ENCODE peak calls at places on chromosomes 7 and 10, in six cellular contexts. One of them, this sample, is unnamed. For H3K27me3 and H3K9me3, the result is how much of the 10 kb centered on the place peaks cover.

GRCh38 chr10:112774808-112775207 is 175.2 kb upstream of the TCF7L2 start:
- DNase-seq in mammary epithelial cell: no peak
- DNase-seq in heart right ventricle: no peak
- DNase-seq in K562: no peak
- DNase-seq in tibial artery: no peak
- DNase-seq in CD4-positive, alpha-beta T cell: no peak
- DNase-seq in this sample: no peak

GRCh38 chr10:50260791-50261281 is 9.5 kb upstream of the ASAH2 start:
- DNase-seq in mammary epithelial cell: peak
- DNase-seq in heart right ventricle: no peak
- DNase-seq in K562: peak
- DNase-seq in tibial artery: no peak
- DNase-seq in CD4-positive, alpha-beta T cell: no peak
- DNase-seq in this sample: no peak

GRCh38 chr7:101231644-101232043 is 6.0 kb downstream of the CLDN15 start:
- DNase-seq in mammary epithelial cell: no peak
- DNase-seq in heart right ventricle: no peak
- DNase-seq in K562: no peak
- DNase-seq in tibial artery: no peak
- DNase-seq in CD4-positive, alpha-beta T cell: no peak
- DNase-seq in this sample: no peak

GRCh38 chr10:100750291-100751210 is 5.2 kb downstream of the PAX2 start:
- DNase-seq in mammary epithelial cell: no peak
- DNase-seq in heart right ventricle: no peak
- DNase-seq in K562: no peak
- DNase-seq in tibial artery: no peak
- DNase-seq in CD4-positive, alpha-beta T cell: no peak
- DNase-seq in this sample: no peak

GRCh38 chr7:136688601-136689000 is 179.9 kb upstream of the CHRM2 start:
- DNase-seq in mammary epithelial cell: no peak
- DNase-seq in heart right ventricle: no peak
- DNase-seq in K562: no peak
- DNase-seq in tibial artery: no peak
- DNase-seq in CD4-positive, alpha-beta T cell: no peak
- DNase-seq in this sample: no peak

GRCh38 chr7:37054631-37055300 is 330.5 kb upstream of the AOAH start:
- DNase-seq in mammary epithelial cell: no peak
- DNase-seq in heart right ventricle: no peak
- DNase-seq in K562: no peak
- DNase-seq in tibial artery: no peak
- DNase-seq in CD4-positive, alpha-beta T cell: no peak
- DNase-seq in this sample: no peak

GRCh38 chr10:44008917-44009620 is 360.4 kb upstream of the ZNF32 start:
- DNase-seq in mammary epithelial cell: no peak
- DNase-seq in heart right ventricle: no peak
- DNase-seq in K562: no peak
- DNase-seq in tibial artery: no peak
- DNase-seq in CD4-positive, alpha-beta T cell: no peak
- DNase-seq in this sample: no peak

GRCh38 chr10:95500097-95500496 is 61.1 kb downstream of the SORBS1 start:
- DNase-seq in mammary epithelial cell: no peak
- DNase-seq in heart right ventricle: no peak
- DNase-seq in K562: no peak
- DNase-seq in tibial artery: no peak
- DNase-seq in CD4-positive, alpha-beta T cell: no peak
- DNase-seq in this sample: no peak

GRCh38 chr7:29327455-29327854 is 132.9 kb downstream of the CHN2 start:
- DNase-seq in mammary epithelial cell: no peak
- DNase-seq in heart right ventricle: no peak
- DNase-seq in K562: no peak
- DNase-seq in tibial artery: no peak
- DNase-seq in CD4-positive, alpha-beta T cell: no peak
- DNase-seq in this sample: no peak

GRCh38 chr10:48194830-48195229 is 79.7 kb downstream of the FRMPD2 start:
- DNase-seq in mammary epithelial cell: no peak
- DNase-seq in heart right ventricle: no peak
- DNase-seq in K562: no peak
- DNase-seq in tibial artery: no peak
- DNase-seq in CD4-positive, alpha-beta T cell: no peak
- DNase-seq in this sample: no peak

GRCh38 chr7:52705768-52706167 is 329.7 kb upstream of the POM121L12 start:
- DNase-seq in mammary epithelial cell: no peak
- DNase-seq in heart right ventricle: no peak
- DNase-seq in K562: no peak
- DNase-seq in tibial artery: no peak
- DNase-seq in CD4-positive, alpha-beta T cell: no peak
- DNase-seq in this sample: no peak

GRCh38 chr10:16458196-16458977 is 21.6 kb downstream of the PTER start:
- DNase-seq in mammary epithelial cell: no peak
- DNase-seq in heart right ventricle: no peak
- DNase-seq in K562: no peak
- DNase-seq in tibial artery: no peak
- DNase-seq in CD4-positive, alpha-beta T cell: no peak
- DNase-seq in this sample: no peak

GRCh38 chr7:134710854-134711624 is 64.4 kb downstream of the BPGM start:
- DNase-seq in mammary epithelial cell: peak
- DNase-seq in heart right ventricle: no peak
- DNase-seq in K562: no peak
- DNase-seq in tibial artery: no peak
- DNase-seq in CD4-positive, alpha-beta T cell: peak
- DNase-seq in this sample: no peak

GRCh38 chr7:13790611-13791010 is 198.9 kb downstream of the ETV1 start:
- DNase-seq in mammary epithelial cell: no peak
- DNase-seq in heart right ventricle: no peak
- DNase-seq in K562: no peak
- DNase-seq in tibial artery: no peak
- DNase-seq in CD4-positive, alpha-beta T cell: no peak
- DNase-seq in this sample: no peak

GRCh38 chr7:2956526-2957368 is 86.9 kb downstream of the CARD11 start:
- DNase-seq in mammary epithelial cell: peak
- DNase-seq in heart right ventricle: no peak
- DNase-seq in K562: peak
- DNase-seq in tibial artery: no peak
- DNase-seq in CD4-positive, alpha-beta T cell: no peak
- DNase-seq in this sample: no peak

GRCh38 chr10:127196227-127196954 is at the start of gene INSYN2A:
- DNase-seq in mammary epithelial cell: peak
- DNase-seq in heart right ventricle: peak
- DNase-seq in K562: no peak
- DNase-seq in tibial artery: no peak
- DNase-seq in CD4-positive, alpha-beta T cell: no peak
- DNase-seq in this sample: no peak

GRCh38 chr10:85139124-85139523 is 810.7 kb downstream of the CCSER2 start:
- DNase-seq in mammary epithelial cell: no peak
- DNase-seq in heart right ventricle: no peak
- DNase-seq in K562: no peak
- DNase-seq in tibial artery: no peak
- DNase-seq in CD4-positive, alpha-beta T cell: no peak
- DNase-seq in this sample: no peak

GRCh38 chr10:60282771-60283353 is 106.8 kb downstream of the ANK3 start:
- DNase-seq in mammary epithelial cell: peak
- DNase-seq in heart right ventricle: no peak
- DNase-seq in K562: no peak
- DNase-seq in tibial artery: peak
- DNase-seq in CD4-positive, alpha-beta T cell: no peak
- DNase-seq in this sample: no peak

GRCh38 chr7:34900891-34901493 is 136.3 kb downstream of the DPY19L1 start:
- DNase-seq in mammary epithelial cell: no peak
- DNase-seq in heart right ventricle: peak
- DNase-seq in K562: peak
- DNase-seq in tibial artery: no peak
- DNase-seq in CD4-positive, alpha-beta T cell: no peak
- DNase-seq in this sample: no peak

GRCh38 chr10:131022369-131022768 is 289.2 kb downstream of the TCERG1L start:
- DNase-seq in mammary epithelial cell: no peak
- DNase-seq in heart right ventricle: no peak
- DNase-seq in K562: no peak
- DNase-seq in tibial artery: no peak
- DNase-seq in CD4-positive, alpha-beta T cell: no peak
- DNase-seq in this sample: no peak

GRCh38 chr10:125035136-125035535 is 93.2 kb downstream of the ZRANB1 start:
- DNase-seq in mammary epithelial cell: peak
- DNase-seq in heart right ventricle: no peak
- DNase-seq in K562: no peak
- DNase-seq in tibial artery: no peak
- DNase-seq in CD4-positive, alpha-beta T cell: no peak
- DNase-seq in this sample: no peak

GRCh38 chr7:157788573-157788972 is 451.8 kb downstream of the DNAJB6 start:
- DNase-seq in mammary epithelial cell: no peak
- DNase-seq in heart right ventricle: no peak
- DNase-seq in K562: no peak
- DNase-seq in tibial artery: no peak
- DNase-seq in CD4-positive, alpha-beta T cell: no peak
- DNase-seq in this sample: no peak
- H3K27me3 ChIP-seq in mammary epithelial cell: under half
- H3K27me3 ChIP-seq in heart right ventricle: under half
- H3K27me3 ChIP-seq in K562: half or more
- H3K27me3 ChIP-seq in tibial artery: under half
- H3K27me3 ChIP-seq in CD4-positive, alpha-beta T cell: under half
- H3K27me3 ChIP-seq in this sample: under half

GRCh38 chr7:158076656-158077055 is 511.0 kb downstream of the PTPRN2 start:
- DNase-seq in mammary epithelial cell: no peak
- DNase-seq in heart right ventricle: no peak
- DNase-seq in K562: no peak
- DNase-seq in tibial artery: no peak
- DNase-seq in CD4-positive, alpha-beta T cell: no peak
- DNase-seq in this sample: no peak
- H3K9me3 ChIP-seq in mammary epithelial cell: half or more
- H3K9me3 ChIP-seq in heart right ventricle: under half
- H3K9me3 ChIP-seq in K562: under half
- H3K9me3 ChIP-seq in tibial artery: under half
- H3K9me3 ChIP-seq in CD4-positive, alpha-beta T cell: under half
- H3K9me3 ChIP-seq in this sample: under half

GRCh38 chr10:8047452-8048280 is 6.8 kb upstream of the GATA3 start:
- DNase-seq in mammary epithelial cell: no peak
- DNase-seq in heart right ventricle: no peak
- DNase-seq in K562: no peak
- DNase-seq in tibial artery: no peak
- DNase-seq in CD4-positive, alpha-beta T cell: no peak
- DNase-seq in this sample: no peak

GRCh38 chr10:8044331-8044907 is 10.1 kb upstream of the GATA3 start:
- DNase-seq in mammary epithelial cell: no peak
- DNase-seq in heart right ventricle: no peak
- DNase-seq in K562: no peak
- DNase-seq in tibial artery: no peak
- DNase-seq in CD4-positive, alpha-beta T cell: no peak
- DNase-seq in this sample: no peak

GRCh38 chr10:8043569-8044306 is 10.8 kb upstream of the GATA3 start:
- DNase-seq in mammary epithelial cell: no peak
- DNase-seq in heart right ventricle: no peak
- DNase-seq in K562: no peak
- DNase-seq in tibial artery: no peak
- DNase-seq in CD4-positive, alpha-beta T cell: no peak
- DNase-seq in this sample: no peak

GRCh38 chr10:8044908-8045727 is 9.4 kb upstream of the GATA3 start:
- DNase-seq in mammary epithelial cell: peak
- DNase-seq in heart right ventricle: no peak
- DNase-seq in K562: no peak
- DNase-seq in tibial artery: no peak
- DNase-seq in CD4-positive, alpha-beta T cell: no peak
- DNase-seq in this sample: no peak

DNA sequence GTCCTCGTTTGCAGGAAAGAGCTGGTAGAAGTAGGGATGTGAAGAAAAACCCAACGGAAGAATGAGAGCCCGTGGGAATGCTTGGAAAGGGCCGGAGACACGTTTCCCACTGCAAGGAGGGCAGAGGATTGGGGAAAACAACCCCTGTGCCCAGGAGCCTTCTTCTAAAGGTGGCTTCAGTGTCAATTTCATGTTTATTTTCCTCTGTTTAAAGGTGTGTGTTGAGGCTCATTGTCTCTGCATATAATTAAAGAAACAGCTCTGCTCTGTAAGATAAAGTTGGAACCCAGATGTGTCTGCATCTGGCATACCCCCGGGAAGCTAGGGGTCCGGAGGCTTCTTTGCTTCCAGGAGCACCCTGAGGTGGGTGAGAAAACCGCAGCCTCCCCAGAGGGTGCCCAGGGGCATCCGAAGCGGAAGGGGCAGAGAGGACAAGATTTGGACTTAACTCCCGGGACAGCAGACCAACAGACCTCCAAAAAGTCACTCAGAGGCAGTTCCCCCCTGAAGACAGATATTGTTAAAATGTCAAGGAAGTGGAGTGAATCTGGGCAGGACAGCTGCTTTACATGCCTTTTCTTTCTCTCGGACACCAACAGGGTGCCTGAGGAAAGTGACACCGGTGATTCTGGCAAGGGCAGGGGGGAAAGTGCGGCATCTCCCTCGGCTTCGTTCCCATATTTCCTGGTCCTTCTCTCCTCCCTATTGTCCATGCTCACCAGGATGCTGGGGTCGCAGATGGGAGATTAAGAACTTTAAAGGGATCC is 8.6 kb upstream of the GATA3 start:
- DNase-seq in mammary epithelial cell: no peak
- DNase-seq in heart right ventricle: no peak
- DNase-seq in K562: no peak
- DNase-seq in tibial artery: no peak
- DNase-seq in CD4-positive, alpha-beta T cell: no peak
- DNase-seq in this sample: no peak
- H3K27me3 ChIP-seq in mammary epithelial cell: under half
- H3K27me3 ChIP-seq in heart right ventricle: half or more
- H3K27me3 ChIP-seq in K562: half or more
- H3K27me3 ChIP-seq in tibial artery: under half
- H3K27me3 ChIP-seq in CD4-positive, alpha-beta T cell: half or more
- H3K27me3 ChIP-seq in this sample: under half

GRCh38 chr7:157796846-157797245 is 460.0 kb downstream of the DNAJB6 start:
- DNase-seq in mammary epithelial cell: no peak
- DNase-seq in heart right ventricle: no peak
- DNase-seq in K562: no peak
- DNase-seq in tibial artery: no peak
- DNase-seq in CD4-positive, alpha-beta T cell: no peak
- DNase-seq in this sample: no peak

GRCh38 chr7:157793973-157794763 is 457.4 kb downstream of the DNAJB6 start:
- DNase-seq in mammary epithelial cell: no peak
- DNase-seq in heart right ventricle: no peak
- DNase-seq in K562: no peak
- DNase-seq in tibial artery: no peak
- DNase-seq in CD4-positive, alpha-beta T cell: no peak
- DNase-seq in this sample: no peak

GRCh38 chr7:157795199-157795598 is 458.4 kb downstream of the DNAJB6 start:
- DNase-seq in mammary epithelial cell: no peak
- DNase-seq in heart right ventricle: no peak
- DNase-seq in K562: no peak
- DNase-seq in tibial artery: no peak
- DNase-seq in CD4-positive, alpha-beta T cell: no peak
- DNase-seq in this sample: no peak

GRCh38 chr7:157794764-157795101 is 457.9 kb downstream of the DNAJB6 start:
- DNase-seq in mammary epithelial cell: no peak
- DNase-seq in heart right ventricle: no peak
- DNase-seq in K562: no peak
- DNase-seq in tibial artery: no peak
- DNase-seq in CD4-positive, alpha-beta T cell: no peak
- DNase-seq in this sample: no peak

DNA sequence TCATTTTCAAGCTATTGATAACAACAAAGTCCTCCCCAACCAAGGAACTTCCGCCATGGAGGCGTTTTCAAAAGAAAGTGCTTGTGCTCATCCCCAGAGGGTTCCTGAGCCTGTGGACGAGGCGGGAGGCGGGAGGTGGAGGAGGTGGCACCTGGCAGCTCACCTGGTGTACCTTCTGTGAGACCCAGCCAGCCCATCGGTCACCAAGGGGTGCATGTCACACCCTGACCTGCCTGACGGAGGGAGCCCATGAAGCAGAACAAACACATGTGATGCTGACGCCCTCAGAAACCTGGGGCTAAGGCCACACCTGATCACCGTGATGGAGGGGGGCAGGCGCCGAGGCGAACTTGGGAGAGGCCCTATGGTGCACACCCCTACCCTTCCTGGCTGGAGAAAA is 458.8 kb downstream of the DNAJB6 start:
- DNase-seq in mammary epithelial cell: no peak
- DNase-seq in heart right ventricle: no peak
- DNase-seq in K562: no peak
- DNase-seq in tibial artery: no peak
- DNase-seq in CD4-positive, alpha-beta T cell: no peak
- DNase-seq in this sample: no peak
- H3K9me3 ChIP-seq in mammary epithelial cell: under half
- H3K9me3 ChIP-seq in heart right ventricle: under half
- H3K9me3 ChIP-seq in K562: under half
- H3K9me3 ChIP-seq in tibial artery: under half
- H3K9me3 ChIP-seq in CD4-positive, alpha-beta T cell: under half
- H3K9me3 ChIP-seq in this sample: under half